ENCODE peak calls at places on chromosomes 2 and 18, in four cellular contexts. C is ascending aorta, W is RWPE1, E is frontal cortex. Q is an unnamed sample.

GRCh38 chr18:43780782-43781340 is 503.6 kb upstream of the SYT4 start:
- DNase-seq in C (no peak), W (peak; percentile 12), E (no peak), Q (no peak)

GRCh38 chr18:79590191-79591039 is 89.2 kb upstream of the CTDP1 start:
- DNase-seq in C (no peak), W (no peak), E (no peak), Q (no peak)

GRCh38 chr2:101831351-101831865 is 133.9 kb downstream of the MAP4K4 start:
- DNase-seq in C (no peak), W (peak; percentile 49), E (no peak), Q (peak; percentile 49)

GRCh38 chr2:42979416-42979869 is 187.1 kb upstream of the HAAO start:
- DNase-seq in C (no peak), W (no peak), E (no peak), Q (no peak)

GRCh38 chr2:241741016-241741415 is 6.6 kb downstream of the D2HGDH start:
- DNase-seq in C (no peak), W (no peak), E (no peak), Q (peak; percentile 61)

GRCh38 chr2:238247841-238248440 is 8.1 kb upstream of the HES6 start:
- DNase-seq in C (no peak), W (no peak), E (no peak), Q (no peak)

GRCh38 chr2:39640107-39640506 is 25.6 kb upstream of the TMEM178A start:
- DNase-seq in C (no peak), W (no peak), E (no peak), Q (no peak)

GRCh38 chr2:39851251-39851650 is 72.2 kb upstream of the THUMPD2 start:
- DNase-seq in C (no peak), W (no peak), E (no peak), Q (no peak)

GRCh38 chr2:191014653-191015020 is 666 bp upstream of the STAT1 start:
- DNase-seq in C (no peak), W (no peak), E (no peak), Q (no peak)

GRCh38 chr18:49723648-49724180 is 89.6 kb downstream of the ACAA2 start:
- DNase-seq in C (no peak), W (no peak), E (no peak), Q (peak; percentile 95)

GRCh38 chr2:39873586-39873985 is 94.5 kb upstream of the THUMPD2 start:
- DNase-seq in C (no peak), W (no peak), E (no peak), Q (no peak)

GRCh38 chr2:14756981-14757657 is 124.6 kb downstream of the LRATD1 start:
- DNase-seq in C (no peak), W (peak; percentile 86), E (no peak), Q (peak; percentile 42)

GRCh38 chr18:22337878-22338277 is 79.8 kb downstream of the CTAGE1 start:
- DNase-seq in C (no peak), W (no peak), E (no peak), Q (no peak)

GRCh38 chr2:223566398-223566797 is 35.8 kb downstream of the SCG2 start:
- DNase-seq in C (no peak), W (no peak), E (no peak), Q (no peak)

GRCh38 chr2:64748147-64748546 is 94.4 kb upstream of the SERTAD2 start:
- DNase-seq in C (no peak), W (no peak), E (no peak), Q (no peak)

GRCh38 chr2:174919886-174920595 is 85.1 kb downstream of the CHN1 start:
- DNase-seq in C (no peak), W (no peak), E (no peak), Q (no peak)

GRCh38 chr2:86336350-86337234 is 834 bp downstream of the REEP1 start:
- DNase-seq in C (no peak), W (no peak), E (no peak), Q (peak; percentile 8)

GRCh38 chr2:46323671-46324207 is 26.5 kb downstream of the EPAS1 start:
- DNase-seq in C (no peak), W (no peak), E (no peak), Q (no peak)

GRCh38 chr2:31337197-31337596 is 77.3 kb downstream of the XDH start:
- DNase-seq in C (no peak), W (no peak), E (no peak), Q (no peak)

GRCh38 chr2:197121255-197121654 is 189.3 kb downstream of the ANKRD44 start:
- DNase-seq in C (no peak), W (no peak), E (no peak), Q (no peak)

GRCh38 chr2:176685908-176686307 is 416.7 kb downstream of the MTX2 start:
- DNase-seq in C (no peak), W (no peak), E (no peak), Q (no peak)

GRCh38 chr2:216698895-216699294 is 3.5 kb upstream of the IGFBP5 start:
- DNase-seq in C (no peak), W (peak; percentile 68), E (peak; percentile 44), Q (no peak)

GRCh38 chr2:28129955-28130695 is 239.6 kb downstream of the BABAM2 start:
- DNase-seq in C (no peak), W (no peak), E (no peak), Q (no peak)

GRCh38 chr2:134718956-134719814 is at the start of gene TMEM163:
- DNase-seq in C (no peak), W (no peak), E (peak; percentile 53), Q (peak; percentile 52)

GRCh38 chr18:10365901-10366300 is 88.5 kb upstream of the APCDD1 start:
- DNase-seq in C (no peak), W (no peak), E (no peak), Q (no peak)

GRCh38 chr18:44759925-44760342 is 79.2 kb downstream of the SETBP1 start:
- DNase-seq in C (no peak), W (no peak), E (no peak), Q (no peak)